ENCODE peak calls at places on chromosome 7, in eight cellular contexts. I is astrocyte of the spinal cord, N is brain microvascular endothelial cell, D is natural killer cell, U is mesendoderm, H is hepatocyte, Q is chondrocyte, Y is fibroblast of pulmonary artery. B is an unnamed sample.

GRCh38 chr7:98294798-98295382 is 13.4 kb downstream of the BRI3 start:
- DNase-seq in U (peak; percentile 84), Y (peak; percentile 52), H (peak; percentile 84), Q (no peak), N (peak; percentile 51), D (no peak), I (peak; percentile 61), B (peak; percentile 37)

GRCh38 chr7:32506266-32507054 is 11.2 kb downstream of the AVL9 start:
- DNase-seq in N (peak; percentile 93), U (no peak), Y (peak; percentile 86), I (peak; percentile 86), D (no peak), Q (no peak), H (no peak), B (no peak)

GRCh38 chr7:100583132-100584045 is 2.5 kb downstream of the LRCH4 start:
- DNase-seq in Q (no peak), Y (peak; percentile 77), D (peak; percentile 41), H (peak; percentile 77), N (peak; percentile 44), U (no peak), I (peak; percentile 59), B (peak; percentile 71)

GRCh38 chr7:6558837-6559236 is 7.6 kb upstream of the GRID2IP start:
- DNase-seq in I (no peak), Q (no peak), Y (peak; percentile 47), H (peak; percentile 49), D (no peak), U (peak; percentile 89), N (peak; percentile 18), B (no peak)

GRCh38 chr7:39431242-39431641 is 135.0 kb upstream of the YAE1 start:
- DNase-seq in Q (no peak), N (no peak), D (no peak), H (no peak), I (no peak), U (no peak), Y (no peak), B (no peak)

GRCh38 chr7:7181519-7182155 is 707 bp upstream of the C1GALT1 start:
- DNase-seq in U (peak; percentile 74), Y (peak; percentile 35), H (peak; percentile 77), D (peak; percentile 35), I (no peak), Q (no peak), N (no peak), B (peak; percentile 46)

GRCh38 chr7:124155400-124156022 is 122.6 kb upstream of the TMEM229A start:
- DNase-seq in I (peak; percentile 53), Q (no peak), D (no peak), U (peak; percentile 35), Y (peak; percentile 41), N (no peak), H (peak; percentile 47), B (no peak)

GRCh38 chr7:135662373-135663114 is at the start of gene STMP1:
- DNase-seq in N (peak; percentile 92), Q (peak; percentile 99), U (peak; percentile 97), I (peak; percentile 97), H (peak; percentile 99), Y (peak; percentile 97), D (peak; percentile 97), B (peak; percentile 98)

GRCh38 chr7:151847681-151848081 is 29.2 kb downstream of the PRKAG2 start:
- DNase-seq in U (no peak), N (peak; percentile 65), H (no peak), I (no peak), Y (no peak), Q (peak; percentile 84), D (no peak), B (peak; percentile 29)

GRCh38 chr7:23524473-23524872 is 7.3 kb downstream of the TRA2A start:
- DNase-seq in Y (no peak), D (no peak), N (no peak), Q (no peak), H (no peak), I (no peak), U (no peak), B (no peak)

GRCh38 chr7:31416381-31416780 is 75.9 kb upstream of the NEUROD6 start:
- DNase-seq in Y (no peak), I (no peak), D (no peak), H (no peak), U (no peak), N (no peak), Q (no peak), B (no peak)

GRCh38 chr7:157990226-157990877 is 597.3 kb downstream of the PTPRN2 start:
- DNase-seq in H (no peak), N (no peak), I (no peak), Y (no peak), D (no peak), Q (no peak), U (no peak), B (no peak)

GRCh38 chr7:503046-503574 is 16.5 kb downstream of the PDGFA start:
- DNase-seq in N (no peak), D (no peak), U (no peak), I (no peak), Y (no peak), Q (peak; percentile 48), H (no peak), B (peak; percentile 23)

GRCh38 chr7:129781856-129782256 is 170.3 kb downstream of the NRF1 start:
- DNase-seq in U (no peak), N (no peak), Y (no peak), I (no peak), Q (no peak), H (no peak), D (no peak), B (no peak)